ENCODE peak calls at places on chromosomes 7 and 10, in nine cellular contexts. E is MM.1S; D is NT2/D1; P is naive thymus-derived CD4-positive, alpha-beta T cell; J is stomach; T is GM23248; O is cardiac muscle cell; N is CD8-positive, alpha-beta T cell; C is right cardiac atrium. Y is an unnamed sample.

GRCh38 chr10:49521062-49521461 is 17.9 kb downstream of the ERCC6 start:
- DNase-seq in E (no peak), D (no peak), P (no peak), J (no peak), T (no peak), O (no peak), N (no peak), C (no peak), Y (no peak)

GRCh38 chr10:28555358-28555757 is 22.4 kb downstream of the WAC start:
- DNase-seq in E (no peak), D (no peak), P (no peak), J (no peak), T (no peak), O (no peak), N (no peak), C (no peak), Y (no peak)

GRCh38 chr10:21022821-21023220 is 125.7 kb upstream of the NEBL start:
- DNase-seq in E (no peak), D (no peak), P (no peak), J (no peak), T (no peak), O (no peak), N (no peak), C (no peak), Y (no peak)

GRCh38 chr7:29039747-29040569 is 81.8 kb upstream of the TRIL start:
- DNase-seq in E (no peak), D (no peak), P (no peak), J (no peak), T (peak), O (no peak), N (no peak), C (no peak), Y (no peak)

GRCh38 chr10:46556515-46557318 is at the start of gene GPRIN2:
- DNase-seq in E (peak), D (no peak), P (no peak), J (peak), T (no peak), O (peak), N (no peak), C (no peak), Y (peak)

GRCh38 chr10:12243860-12244620 is 48.1 kb downstream of the CDC123 start:
- DNase-seq in E (no peak), D (no peak), P (no peak), J (no peak), T (no peak), O (no peak), N (no peak), C (no peak), Y (no peak)

GRCh38 chr10:97736403-97736901 is 476 bp upstream of the ZFYVE27 start:
- DNase-seq in E (no peak), D (no peak), P (no peak), J (no peak), T (no peak), O (no peak), N (no peak), C (no peak), Y (no peak)

GRCh38 chr10:97792058-97792721 is 20.4 kb upstream of the SFRP5 start:
- DNase-seq in E (peak), D (no peak), P (peak), J (peak), T (peak), O (peak), N (peak), C (peak), Y (peak)

GRCh38 chr7:150755473-150756099 is 18.4 kb downstream of the GIMAP5 start:
- DNase-seq in E (no peak), D (no peak), P (peak), J (no peak), T (no peak), O (no peak), N (peak), C (peak), Y (no peak)

GRCh38 chr7:22137466-22137865 is 191.8 kb upstream of the CDCA7L start:
- DNase-seq in E (no peak), D (no peak), P (no peak), J (no peak), T (peak), O (no peak), N (no peak), C (no peak), Y (no peak)

GRCh38 chr10:70132098-70133029 is at the start of gene AIFM2:
- DNase-seq in E (peak), D (peak), P (no peak), J (peak), T (peak), O (peak), N (peak), C (peak), Y (peak)

GRCh38 chr7:38506004-38506403 is 125.2 kb downstream of the AMPH start:
- DNase-seq in E (no peak), D (no peak), P (no peak), J (no peak), T (peak), O (no peak), N (no peak), C (no peak), Y (no peak)

DNA sequence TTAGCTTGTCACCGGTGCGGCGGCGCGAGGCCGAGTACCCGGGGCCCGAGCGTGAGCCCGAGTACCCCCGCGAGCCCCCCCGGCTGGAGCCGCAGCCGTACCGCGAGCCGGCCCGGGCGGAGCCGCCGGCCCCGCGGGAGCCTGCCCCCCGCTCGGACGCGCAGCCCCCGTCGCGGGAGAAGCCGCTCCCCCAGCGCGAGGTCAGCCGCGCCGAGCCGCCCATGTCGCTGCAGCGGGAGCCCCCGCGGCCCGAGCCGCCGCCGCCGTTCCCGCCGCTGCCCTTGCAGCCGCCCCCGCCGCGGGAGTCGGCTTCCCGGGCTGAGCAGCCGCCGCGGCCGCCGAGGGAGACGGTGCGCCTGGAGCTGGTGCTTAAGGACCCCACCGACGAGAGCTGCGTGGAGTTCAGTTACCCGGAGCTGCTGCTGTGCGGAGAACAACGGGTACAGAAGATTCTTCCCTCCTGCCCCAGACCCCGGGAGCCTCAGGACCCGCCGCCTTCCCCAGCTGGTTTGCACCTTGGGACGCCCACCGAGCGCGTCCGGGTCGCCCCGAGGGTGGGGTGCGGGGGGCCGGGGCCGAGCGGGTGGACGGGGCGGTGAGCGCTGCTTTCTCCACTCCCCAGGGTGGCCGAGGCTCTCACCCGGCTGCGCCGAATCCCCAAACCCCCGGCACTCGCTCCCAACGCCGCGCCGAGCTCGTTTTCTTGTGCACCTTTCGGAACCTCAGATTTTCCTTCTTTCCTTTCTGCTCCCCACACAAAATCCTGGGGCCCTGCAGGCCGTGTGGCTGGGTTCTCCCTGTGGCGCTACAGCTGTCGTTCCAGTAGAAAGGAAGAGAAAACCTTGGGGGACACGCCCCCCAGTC is 708 bp downstream of the UBN2 start:
- DNase-seq in E (no peak), D (no peak), P (peak), J (peak), T (peak), O (peak), N (peak), C (peak), Y (peak)
- H3K4me3 ChIP-seq in E (peak), D (peak), P (peak), J (peak), T (peak), O (peak), N (peak), C (peak), Y (peak)

GRCh38 chr7:140440593-140440992 is 36.7 kb downstream of the RAB19 start:
- DNase-seq in E (no peak), D (no peak), P (no peak), J (no peak), T (peak), O (no peak), N (no peak), C (no peak), Y (no peak)

GRCh38 chr7:140433396-140433795 is 29.5 kb downstream of the RAB19 start:
- DNase-seq in E (no peak), D (no peak), P (no peak), J (no peak), T (no peak), O (no peak), N (no peak), C (no peak), Y (no peak)

GRCh38 chr7:140439359-140439758 is 35.5 kb downstream of the RAB19 start:
- DNase-seq in E (no peak), D (no peak), P (no peak), J (no peak), T (no peak), O (no peak), N (no peak), C (no peak), Y (no peak)

DNA sequence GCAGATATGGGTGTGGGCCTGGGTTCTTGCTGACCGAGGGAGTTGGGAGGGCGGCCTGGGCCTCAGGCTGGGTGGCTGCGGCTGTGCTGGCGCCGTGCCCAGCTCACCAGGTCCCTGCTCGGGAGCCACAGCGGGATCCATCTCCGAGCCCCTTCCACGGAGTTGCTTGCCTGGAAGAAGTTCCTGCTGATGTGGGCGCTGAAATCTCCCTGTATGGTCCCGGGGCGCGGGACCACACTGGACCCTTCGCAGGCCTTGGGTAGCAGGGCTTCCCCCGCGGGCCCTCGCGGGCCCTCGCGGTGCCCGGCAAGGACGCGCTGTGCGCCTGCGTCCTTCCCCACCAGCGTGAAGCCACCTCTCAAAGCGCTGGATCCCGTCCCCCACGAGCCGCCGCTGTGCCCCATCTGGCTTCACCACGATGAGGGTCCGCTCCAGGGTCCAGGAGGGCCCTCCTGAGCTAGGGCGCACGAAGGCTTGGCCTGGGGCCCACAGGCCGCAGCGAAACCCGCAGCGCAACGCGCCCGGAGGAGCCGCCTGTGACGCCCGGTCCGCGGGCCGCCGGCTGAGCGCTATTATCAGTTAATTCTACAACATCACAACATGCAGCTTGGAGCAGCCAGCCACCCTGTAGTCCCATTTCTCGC is 31.5 kb downstream of the RAB19 start:
- DNase-seq in E (no peak), D (no peak), P (no peak), J (no peak), T (no peak), O (no peak), N (no peak), C (peak), Y (peak)
- H3K4me3 ChIP-seq in E (no peak), D (no peak), P (no peak), J (peak), T (no peak), O (no peak), N (no peak), C (peak), Y (no peak)

GRCh38 chr7:158530800-158531609 is 56.6 kb downstream of the PTPRN2 start:
- DNase-seq in E (no peak), D (no peak), P (no peak), J (no peak), T (no peak), O (no peak), N (no peak), C (no peak), Y (no peak)

GRCh38 chr7:158533386-158534133 is 54.1 kb downstream of the PTPRN2 start:
- DNase-seq in E (no peak), D (no peak), P (no peak), J (no peak), T (no peak), O (no peak), N (no peak), C (no peak), Y (no peak)

GRCh38 chr7:158531661-158532060 is 56.0 kb downstream of the PTPRN2 start:
- DNase-seq in E (no peak), D (no peak), P (no peak), J (no peak), T (no peak), O (no peak), N (no peak), C (no peak), Y (no peak)

GRCh38 chr7:158534598-158534997 is 53.0 kb downstream of the PTPRN2 start:
- DNase-seq in E (no peak), D (no peak), P (no peak), J (no peak), T (no peak), O (no peak), N (no peak), C (no peak), Y (no peak)

GRCh38 chr7:158532093-158532627 is 55.5 kb downstream of the PTPRN2 start:
- DNase-seq in E (no peak), D (no peak), P (no peak), J (no peak), T (no peak), O (no peak), N (no peak), C (no peak), Y (no peak)
- H3K4me3 ChIP-seq in E (no peak), D (no peak), P (no peak), J (no peak), T (no peak), O (no peak), N (no peak), C (no peak), Y (no peak)

GRCh38 chr7:42495251-42495650 is 258.2 kb upstream of the GLI3 start:
- DNase-seq in E (no peak), D (no peak), P (no peak), J (no peak), T (peak), O (no peak), N (no peak), C (no peak), Y (no peak)

GRCh38 chr7:42494722-42495121 is 257.7 kb upstream of the GLI3 start:
- DNase-seq in E (no peak), D (no peak), P (no peak), J (no peak), T (peak), O (no peak), N (no peak), C (peak), Y (no peak)

GRCh38 chr7:42494199-42494710 is 257.2 kb upstream of the GLI3 start:
- DNase-seq in E (no peak), D (no peak), P (no peak), J (no peak), T (no peak), O (no peak), N (no peak), C (no peak), Y (no peak)

GRCh38 chr7:42492895-42493294 is 255.9 kb upstream of the GLI3 start:
- DNase-seq in E (no peak), D (no peak), P (no peak), J (no peak), T (peak), O (no peak), N (no peak), C (no peak), Y (no peak)

DNA sequence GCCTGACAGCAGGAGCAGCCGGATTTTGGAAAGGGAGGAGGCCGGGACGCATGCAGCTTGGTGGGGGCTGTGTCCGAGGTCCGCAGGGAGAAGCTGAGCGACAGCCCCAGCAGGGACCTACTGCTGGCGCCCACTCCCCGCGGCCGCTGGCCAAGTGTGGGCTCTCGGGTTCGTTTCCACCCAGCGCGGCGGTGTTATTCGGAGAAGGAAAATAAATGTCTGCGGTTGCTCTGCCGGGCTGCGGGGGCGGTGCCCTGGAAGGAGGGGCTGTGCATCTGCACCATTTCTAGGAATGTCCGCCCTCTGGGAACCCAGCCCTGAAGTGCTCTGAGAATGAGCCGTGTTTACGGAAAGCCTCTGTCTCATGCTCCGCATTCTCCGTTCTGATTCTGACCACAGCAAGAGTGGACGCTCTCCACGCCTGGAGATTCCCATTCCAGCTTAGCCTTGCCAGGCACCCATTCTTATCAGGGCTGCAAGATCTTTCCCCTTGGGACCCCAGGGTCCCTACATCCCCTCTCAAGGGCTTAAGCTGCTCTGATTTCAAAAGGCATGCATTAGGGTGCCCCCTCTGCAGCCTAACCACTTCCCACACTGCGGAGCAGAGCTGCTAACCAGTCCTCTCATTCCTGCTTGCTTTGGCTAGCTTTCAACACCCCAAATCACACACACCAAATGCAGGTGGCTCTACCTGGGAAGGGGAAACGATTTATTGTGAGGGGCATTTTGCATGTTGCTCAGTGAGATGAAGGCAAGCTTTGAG is 256.6 kb upstream of the GLI3 start:
- DNase-seq in E (no peak), D (peak), P (no peak), J (peak), T (peak), O (peak), N (no peak), C (peak), Y (peak)
- H3K4me3 ChIP-seq in E (no peak), D (peak), P (no peak), J (peak), T (peak), O (peak), N (no peak), C (peak), Y (peak)

DNA sequence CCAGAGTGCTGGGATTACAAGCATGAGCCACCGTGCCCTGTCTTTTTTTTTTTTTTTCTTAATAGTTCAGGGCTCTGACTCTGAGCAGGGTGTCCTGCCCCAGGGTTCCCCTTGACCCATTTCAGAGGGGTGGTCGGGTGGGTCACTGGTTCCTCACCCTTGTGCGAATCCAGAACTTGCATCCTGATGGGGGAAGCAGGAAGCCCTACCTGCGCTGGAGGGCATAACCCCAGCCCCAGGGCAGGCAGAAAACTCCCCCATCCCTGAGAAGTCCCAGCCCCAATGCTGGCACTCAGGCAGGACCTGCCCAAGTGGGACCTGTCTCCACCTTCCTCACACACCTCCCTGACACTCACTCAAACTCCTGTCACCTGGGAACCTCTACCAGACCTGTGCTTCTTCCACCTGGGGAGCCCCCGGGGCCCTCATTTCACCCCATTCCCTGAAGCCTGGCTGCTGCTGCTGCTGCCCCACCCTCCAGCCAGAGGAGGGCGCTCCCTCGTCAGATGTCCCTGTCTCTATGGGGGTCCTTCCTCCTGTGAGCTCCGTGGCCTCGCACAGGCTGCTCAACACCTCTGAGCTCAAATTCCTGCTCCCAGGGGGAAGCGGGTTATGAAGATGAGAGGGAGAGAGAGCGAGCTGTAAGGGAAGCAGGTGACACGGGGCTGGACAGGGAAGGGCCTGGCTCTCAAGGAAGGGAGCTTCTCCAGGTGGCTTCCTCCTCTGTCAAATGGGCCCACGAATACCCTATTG is 15.1 kb upstream of the ZNF273 start:
- DNase-seq in E (no peak), D (peak), P (peak), J (peak), T (no peak), O (peak), N (peak), C (peak), Y (peak)
- H3K4me3 ChIP-seq in E (no peak), D (peak), P (peak), J (peak), T (no peak), O (peak), N (peak), C (peak), Y (peak)